ENCODE peak calls at places on chromosomes 7 and 10, in eight cellular contexts. V, H, G, M, L, B, X and O are unnamed samples.
A peak's percentile ranks its signal among the peaks of the same experiment; 100 is the strongest.

GRCh38 chr7:16814987-16815386 is 10.2 kb upstream of the AGR2 start:
- DNase-seq in V (no peak), H (peak; percentile 27), G (no peak), M (no peak), L (no peak), B (no peak), X (no peak), O (no peak)

GRCh38 chr7:138881578-138882188 is 83.7 kb upstream of the ATP6V0A4 start:
- DNase-seq in V (no peak), H (no peak), G (no peak), M (no peak), L (no peak), B (no peak), X (no peak), O (no peak)

GRCh38 chr7:129952653-129953560 is at the start of gene UBE2H:
- DNase-seq in V (peak; percentile 89), H (peak; percentile 94), G (peak; percentile 87), M (peak; percentile 85), L (peak; percentile 79), B (peak; percentile 85), X (peak; percentile 89), O (peak; percentile 97)

GRCh38 chr7:83155996-83156395 is 6.7 kb downstream of the PCLO start:
- DNase-seq in V (no peak), H (no peak), G (no peak), M (no peak), L (no peak), B (no peak), X (no peak), O (no peak)

GRCh38 chr10:100232101-100232500 is 2.7 kb upstream of the CHUK start:
- DNase-seq in V (no peak), H (no peak), G (peak; percentile 7), M (no peak), L (no peak), B (no peak), X (peak; percentile 79), O (no peak)

GRCh38 chr10:113880236-113880635 is 25.8 kb downstream of the NHLRC2 start:
- DNase-seq in V (no peak), H (no peak), G (peak; percentile 53), M (peak; percentile 74), L (no peak), B (no peak), X (no peak), O (no peak)

GRCh38 chr7:152924238-152924637 is 164.7 kb downstream of the ACTR3B start:
- DNase-seq in V (no peak), H (no peak), G (no peak), M (no peak), L (no peak), B (no peak), X (no peak), O (no peak)

GRCh38 chr7:116801092-116801710 is 61.2 kb upstream of the CAPZA2 start:
- DNase-seq in V (no peak), H (no peak), G (peak; percentile 92), M (peak; percentile 87), L (no peak), B (no peak), X (peak; percentile 36), O (peak; percentile 15)

GRCh38 chr10:127904931-127905622 is 1.8 kb upstream of the PTPRE start:
- DNase-seq in V (no peak), H (no peak), G (no peak), M (no peak), L (no peak), B (no peak), X (no peak), O (no peak)

GRCh38 chr10:91006001-91006751 is 85.3 kb upstream of the ANKRD1 start:
- DNase-seq in V (peak; percentile 68), H (peak; percentile 59), G (peak; percentile 78), M (peak; percentile 68), L (peak; percentile 2), B (peak; percentile 38), X (peak; percentile 72), O (peak; percentile 82)

GRCh38 chr10:116742367-116743265 is at the start of gene HSPA12A:
- DNase-seq in V (peak; percentile 22), H (peak; percentile 80), G (peak; percentile 92), M (peak; percentile 90), L (no peak), B (peak; percentile 43), X (peak; percentile 71), O (peak; percentile 84)

GRCh38 chr10:92238062-92238585 is 52.8 kb downstream of the CPEB3 start:
- DNase-seq in V (no peak), H (no peak), G (no peak), M (no peak), L (no peak), B (no peak), X (no peak), O (no peak)

GRCh38 chr10:44071479-44071878 is 313.4 kb downstream of the CXCL12 start:
- DNase-seq in V (no peak), H (no peak), G (peak; percentile 89), M (peak; percentile 17), L (no peak), B (no peak), X (peak; percentile 94), O (no peak)

GRCh38 chr10:124032982-124033886 is 60.2 kb downstream of the CHST15 start:
- DNase-seq in V (no peak), H (no peak), G (peak; percentile 70), M (peak; percentile 52), L (no peak), B (no peak), X (peak; percentile 59), O (no peak)

GRCh38 chr10:58963101-58963534 is 213.3 kb upstream of the PHYHIPL start:
- DNase-seq in V (no peak), H (no peak), G (no peak), M (peak; percentile 27), L (no peak), B (no peak), X (no peak), O (peak; percentile 85)